ENCODE peak calls at places on chromosomes 11 and 22, in five cellular contexts. B is A549, L is K562, D is GM12878, V is HepG2. X is an unnamed sample.

GRCh38 chr11:64489831-64490441 is 101.1 kb upstream of the SLC22A12 start:
- DNase-seq in B (peak; percentile 59), V (peak; percentile 7), L (peak; percentile 78), D (no peak), X (peak; percentile 84)

GRCh38 chr11:27619039-27619438 is 81.2 kb downstream of the BDNF start:
- DNase-seq in L (no peak), V (no peak), B (no peak), D (no peak), X (no peak)

GRCh38 chr22:35072939-35073338 is 7.0 kb downstream of the ISX start:
- DNase-seq in L (no peak), B (no peak), V (no peak), D (no peak), X (no peak)

GRCh38 chr11:108984021-108984420 is 319.2 kb downstream of the DDX10 start:
- DNase-seq in L (no peak), B (no peak), V (no peak), D (no peak), X (no peak)

GRCh38 chr11:76025068-76025467 is 181.2 kb downstream of the WNT11 start:
- DNase-seq in D (no peak), L (no peak), B (no peak), V (no peak), X (no peak)

GRCh38 chr11:11347583-11347982 is 5.5 kb downstream of the CSNK2A3 start:
- DNase-seq in B (no peak), L (no peak), D (no peak), V (no peak), X (no peak)

GRCh38 chr11:96265972-96266371 is 77.0 kb downstream of the MAML2 start:
- DNase-seq in B (no peak), D (no peak), L (no peak), V (no peak), X (no peak)

GRCh38 chr11:80451105-80451504 is 1010.3 kb upstream of the TENM4 start:
- DNase-seq in D (no peak), V (no peak), B (no peak), L (no peak), X (no peak)

GRCh38 chr22:22520020-22520656 is at the start of gene ZNF280A:
- DNase-seq in L (peak; percentile 98), D (no peak), B (peak; percentile 87), V (peak; percentile 94), X (peak; percentile 38)

GRCh38 chr22:19955241-19956128 is 13.9 kb upstream of the TXNRD2 start:
- DNase-seq in L (no peak), V (no peak), D (no peak), B (no peak), X (no peak)

GRCh38 chr22:32572741-32573140 is 98.1 kb downstream of the FBXO7 start:
- DNase-seq in D (no peak), L (peak; percentile 36), V (no peak), B (no peak), X (no peak)

GRCh38 chr22:49950396-49950994 is 10.1 kb upstream of the PIM3 start:
- DNase-seq in B (no peak), V (no peak), L (no peak), D (no peak), X (no peak)

GRCh38 chr11:33324211-33324985 is 67.2 kb downstream of the HIPK3 start:
- DNase-seq in L (no peak), D (no peak), V (no peak), B (no peak), X (no peak)

GRCh38 chr11:112477929-112478317 is 217.3 kb upstream of the PLET1 start:
- DNase-seq in B (no peak), D (no peak), L (no peak), V (no peak), X (no peak)

GRCh38 chr11:64318694-64319420 is 936 bp downstream of the PRDX5 start:
- DNase-seq in V (no peak), L (peak; percentile 76), D (no peak), B (no peak), X (peak; percentile 50)

GRCh38 chr22:27150530-27150909 is 493.1 kb downstream of the MIAT start:
- DNase-seq in V (no peak), L (no peak), B (no peak), D (no peak), X (no peak)

GRCh38 chr11:87252869-87253268 is 215.1 kb downstream of the TMEM135 start:
- DNase-seq in D (no peak), V (no peak), B (no peak), L (no peak), X (no peak)

GRCh38 chr22:33829549-33830280 is 90.6 kb downstream of the LARGE1 start:
- DNase-seq in L (no peak), D (no peak), V (no peak), B (no peak), X (peak; percentile 49)

GRCh38 chr11:76769645-76770586 is 13.2 kb upstream of the TSKU start:
- DNase-seq in B (peak; percentile 96), D (no peak), V (peak; percentile 81), L (no peak), X (no peak)

GRCh38 chr11:64096835-64097234 is 61.1 kb downstream of the FLRT1 start:
- DNase-seq in B (no peak), L (no peak), D (no peak), V (no peak), X (no peak)

GRCh38 chr11:82858556-82859091 is 41.6 kb downstream of the PRCP start:
- DNase-seq in B (peak; percentile 8), V (no peak), L (no peak), D (no peak), X (no peak)

GRCh38 chr11:67614730-67615454 is 8.2 kb downstream of the NDUFV1 start:
- DNase-seq in D (no peak), B (no peak), L (no peak), V (no peak), X (no peak)

GRCh38 chr22:19868333-19868732 is 13.7 kb upstream of the GNB1L start:
- DNase-seq in B (no peak), L (no peak), V (no peak), D (no peak), X (no peak)

GRCh38 chr11:19209617-19210016 is 7.8 kb upstream of the CSRP3 start:
- DNase-seq in V (no peak), D (no peak), L (no peak), B (no peak), X (peak; percentile 32)

GRCh38 chr11:116312560-116313340 is 460.0 kb downstream of the BUD13 start:
- DNase-seq in V (no peak), B (peak; percentile 4), L (no peak), D (no peak), X (peak; percentile 23)

GRCh38 chr11:61793084-61793828 is 545 bp downstream of the FEN1 start:
- DNase-seq in D (no peak), B (peak; percentile 31), L (no peak), V (peak; percentile 12), X (peak; percentile 24)

GRCh38 chr11:35617687-35618496 is at the start of gene FJX1:
- DNase-seq in L (peak; percentile 79), B (peak; percentile 83), D (no peak), V (peak; percentile 17), X (peak; percentile 90)

GRCh38 chr11:35619754-35620640 is 1.7 kb downstream of the FJX1 start:
- DNase-seq in L (peak; percentile 32), D (no peak), B (peak; percentile 18), V (peak; percentile 38), X (peak; percentile 89)

GRCh38 chr11:35617316-35617686 is 959 bp upstream of the FJX1 start:
- DNase-seq in L (no peak), V (no peak), D (no peak), B (no peak), X (no peak)

GRCh38 chr11:35618497-35619029 is 303 bp downstream of the FJX1 start:
- DNase-seq in D (no peak), B (no peak), L (peak; percentile 68), V (no peak), X (peak; percentile 61)

DNA sequence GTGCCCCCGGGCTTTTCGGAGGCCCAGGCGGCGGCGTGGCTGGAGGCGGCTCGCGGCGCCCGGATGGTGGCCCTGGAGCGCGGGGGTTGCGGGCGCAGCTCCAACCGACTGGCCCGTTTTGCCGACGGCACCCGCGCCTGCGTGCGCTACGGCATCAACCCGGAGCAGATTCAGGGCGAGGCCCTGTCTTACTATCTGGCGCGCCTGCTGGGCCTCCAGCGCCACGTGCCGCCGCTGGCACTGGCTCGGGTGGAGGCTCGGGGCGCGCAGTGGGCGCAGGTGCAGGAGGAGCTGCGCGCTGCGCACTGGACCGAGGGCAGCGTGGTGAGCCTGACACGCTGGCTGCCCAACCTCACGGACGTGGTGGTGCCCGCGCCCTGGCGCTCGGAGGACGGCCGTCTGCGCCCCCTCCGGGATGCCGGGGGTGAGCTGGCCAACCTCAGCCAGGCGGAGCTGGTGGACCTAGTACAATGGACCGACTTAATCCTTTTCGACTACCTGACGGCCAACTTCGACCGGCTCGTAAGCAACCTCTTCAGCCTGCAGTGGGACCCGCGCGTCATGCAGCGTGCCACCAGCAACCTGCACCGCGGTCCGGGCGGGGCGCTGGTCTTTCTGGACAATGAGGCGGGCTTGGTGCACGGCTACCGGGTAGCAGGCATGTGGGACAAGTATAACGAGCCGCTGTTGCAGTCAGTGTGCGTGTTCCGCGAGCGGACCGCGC is 932 bp downstream of the FJX1 start:
- DNase-seq in L (peak; percentile 41), V (no peak), D (no peak), B (peak; percentile 77), X (peak; percentile 66)
- TF ChIP-seq REST in L (no peak), V (no peak), D (no peak), B (no peak), X (no peak)

GRCh38 chr11:104339383-104339831 is 175.5 kb upstream of the PDGFD start:
- DNase-seq in D (no peak), L (no peak), B (no peak), V (no peak), X (no peak)
- TF ChIP-seq JUNB in D (no peak), L (no peak), B (no peak), V (no peak), X (no peak)

DNA sequence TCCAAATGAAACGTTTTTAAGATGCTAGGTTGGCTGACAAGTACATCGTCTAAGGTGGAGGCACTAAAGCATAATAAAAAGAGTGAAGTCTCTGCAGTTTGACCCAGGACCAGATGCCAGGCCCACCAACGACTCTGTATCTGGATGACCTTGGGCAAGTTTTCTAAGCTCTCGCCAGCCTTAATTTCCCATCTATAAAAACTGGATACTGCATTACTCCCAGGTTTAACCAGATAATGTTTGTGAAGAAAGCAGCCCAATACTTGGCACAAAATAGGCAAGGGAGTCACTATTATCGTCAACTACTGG is 49.0 kb downstream of the FAM83F start:
- DNase-seq in B (no peak), D (no peak), V (no peak), L (no peak), X (no peak)
- TF ChIP-seq REST in B (no peak), D (no peak), V (peak; percentile 33), L (no peak), X (no peak)

GRCh38 chr11:71349627-71350026 is 97.2 kb upstream of the SHANK2 start:
- DNase-seq in V (no peak), L (no peak), B (no peak), D (no peak), X (no peak)
- TF ChIP-seq JUNB in V (no peak), L (no peak), B (no peak), D (no peak), X (no peak)

DNA sequence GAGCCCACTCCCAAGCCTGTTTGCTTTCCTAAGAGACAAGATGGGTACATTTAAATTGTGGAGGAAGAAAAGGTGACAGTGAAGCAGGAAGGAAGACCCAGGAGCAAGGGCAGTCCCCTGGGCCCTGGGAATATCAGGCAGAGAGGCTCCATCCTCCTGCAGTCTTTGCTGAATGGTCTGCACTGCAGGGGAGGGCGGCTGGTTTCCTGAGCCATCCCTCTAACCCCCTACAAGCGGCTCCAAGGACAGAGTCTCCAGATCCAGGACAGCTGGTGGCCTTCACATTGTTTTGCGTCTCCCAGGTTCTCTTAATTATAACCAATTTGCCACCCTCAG is 53.7 kb upstream of the EMID1 start:
- DNase-seq in L (no peak), D (no peak), V (no peak), B (no peak), X (peak; percentile 64)
- TF ChIP-seq REST in L (no peak), D (no peak), V (no peak), B (no peak), X (no peak)

GRCh38 chr11:44607324-44607962 is 42.0 kb downstream of the CD82 start:
- DNase-seq in L (peak; percentile 31), D (no peak), B (no peak), V (no peak), X (no peak)
- TF ChIP-seq JUNB in L (no peak), D (no peak), B (no peak), V (no peak), X (no peak)

X was measured in GM23338.